ENCODE peak calls at places on chromosomes 2 and 18, in nine cellular contexts. One of them, this sample, is unnamed.
A peak's percentile ranks its signal among the peaks of the same experiment; 100 is the strongest.

GRCh38 chr18:55249572-55249971 is 290.3 kb upstream of the CCDC68 start:
- DNase-seq in dorsolateral prefrontal cortex: no peak
- DNase-seq in NCI-H446: no peak
- DNase-seq in HEK293T: no peak
- DNase-seq in activated CD4-positive, CD25-positive, alpha-beta regulatory T cell treated with anti-CD3 and anti-CD28 coated beads, Interleukin-2, amount 50 U/mL, for 72 hours: no peak
- DNase-seq in C1 segment of cervical spinal cord: no peak
- DNase-seq in WTC11: no peak
- DNase-seq in thoracic aorta: no peak
- DNase-seq in stimulated activated CD4-positive, alpha-beta T cell treated with anti-CD3 and anti-CD28 coated beads, Interleukin-12 subunit alpha, Interleukin-12 subunit beta, amount 100 ng/mL, for 48 hours: no peak
- DNase-seq in this sample: no peak

GRCh38 chr2:44983836-44984604 is 25.2 kb downstream of the SIX2 start:
- DNase-seq in dorsolateral prefrontal cortex: no peak
- DNase-seq in NCI-H446: no peak
- DNase-seq in HEK293T: no peak
- DNase-seq in activated CD4-positive, CD25-positive, alpha-beta regulatory T cell treated with anti-CD3 and anti-CD28 coated beads, Interleukin-2, amount 50 U/mL, for 72 hours: no peak
- DNase-seq in C1 segment of cervical spinal cord: no peak
- DNase-seq in WTC11: no peak
- DNase-seq in thoracic aorta: no peak
- DNase-seq in stimulated activated CD4-positive, alpha-beta T cell treated with anti-CD3 and anti-CD28 coated beads, Interleukin-12 subunit alpha, Interleukin-12 subunit beta, amount 100 ng/mL, for 48 hours: no peak
- DNase-seq in this sample: no peak

GRCh38 chr2:190999949-191000665 is 13.9 kb downstream of the STAT1 start:
- DNase-seq in dorsolateral prefrontal cortex: no peak
- DNase-seq in NCI-H446: no peak
- DNase-seq in HEK293T: no peak
- DNase-seq in activated CD4-positive, CD25-positive, alpha-beta regulatory T cell treated with anti-CD3 and anti-CD28 coated beads, Interleukin-2, amount 50 U/mL, for 72 hours: no peak
- DNase-seq in C1 segment of cervical spinal cord: no peak
- DNase-seq in WTC11: no peak
- DNase-seq in thoracic aorta: no peak
- DNase-seq in stimulated activated CD4-positive, alpha-beta T cell treated with anti-CD3 and anti-CD28 coated beads, Interleukin-12 subunit alpha, Interleukin-12 subunit beta, amount 100 ng/mL, for 48 hours: no peak
- DNase-seq in this sample: no peak

GRCh38 chr2:3280197-3280596 is 97.4 kb downstream of the EIPR1 start:
- DNase-seq in dorsolateral prefrontal cortex: no peak
- DNase-seq in NCI-H446: no peak
- DNase-seq in HEK293T: no peak
- DNase-seq in activated CD4-positive, CD25-positive, alpha-beta regulatory T cell treated with anti-CD3 and anti-CD28 coated beads, Interleukin-2, amount 50 U/mL, for 72 hours: no peak
- DNase-seq in C1 segment of cervical spinal cord: no peak
- DNase-seq in WTC11: no peak
- DNase-seq in thoracic aorta: no peak
- DNase-seq in stimulated activated CD4-positive, alpha-beta T cell treated with anti-CD3 and anti-CD28 coated beads, Interleukin-12 subunit alpha, Interleukin-12 subunit beta, amount 100 ng/mL, for 48 hours: no peak
- DNase-seq in this sample: no peak

GRCh38 chr2:14843507-14844204 is 211.1 kb downstream of the LRATD1 start:
- DNase-seq in dorsolateral prefrontal cortex: no peak
- DNase-seq in NCI-H446: no peak
- DNase-seq in HEK293T: no peak
- DNase-seq in activated CD4-positive, CD25-positive, alpha-beta regulatory T cell treated with anti-CD3 and anti-CD28 coated beads, Interleukin-2, amount 50 U/mL, for 72 hours: no peak
- DNase-seq in C1 segment of cervical spinal cord: no peak
- DNase-seq in WTC11: no peak
- DNase-seq in thoracic aorta: no peak
- DNase-seq in stimulated activated CD4-positive, alpha-beta T cell treated with anti-CD3 and anti-CD28 coated beads, Interleukin-12 subunit alpha, Interleukin-12 subunit beta, amount 100 ng/mL, for 48 hours: no peak
- DNase-seq in this sample: no peak

GRCh38 chr2:175233135-175233719 is 51.7 kb upstream of the ATP5MC3 start:
- DNase-seq in dorsolateral prefrontal cortex: no peak
- DNase-seq in NCI-H446: no peak
- DNase-seq in HEK293T: no peak
- DNase-seq in activated CD4-positive, CD25-positive, alpha-beta regulatory T cell treated with anti-CD3 and anti-CD28 coated beads, Interleukin-2, amount 50 U/mL, for 72 hours: no peak
- DNase-seq in C1 segment of cervical spinal cord: no peak
- DNase-seq in WTC11: no peak
- DNase-seq in thoracic aorta: no peak
- DNase-seq in stimulated activated CD4-positive, alpha-beta T cell treated with anti-CD3 and anti-CD28 coated beads, Interleukin-12 subunit alpha, Interleukin-12 subunit beta, amount 100 ng/mL, for 48 hours: no peak
- DNase-seq in this sample: no peak

GRCh38 chr18:13377496-13377895 is 158.9 kb downstream of the LDLRAD4 start:
- DNase-seq in dorsolateral prefrontal cortex: no peak
- DNase-seq in NCI-H446: no peak
- DNase-seq in HEK293T: no peak
- DNase-seq in activated CD4-positive, CD25-positive, alpha-beta regulatory T cell treated with anti-CD3 and anti-CD28 coated beads, Interleukin-2, amount 50 U/mL, for 72 hours: peak; percentile 56
- DNase-seq in C1 segment of cervical spinal cord: no peak
- DNase-seq in WTC11: no peak
- DNase-seq in thoracic aorta: no peak
- DNase-seq in stimulated activated CD4-positive, alpha-beta T cell treated with anti-CD3 and anti-CD28 coated beads, Interleukin-12 subunit alpha, Interleukin-12 subunit beta, amount 100 ng/mL, for 48 hours: peak; percentile 40
- DNase-seq in this sample: no peak

GRCh38 chr2:239227111-239227581 is 173.7 kb downstream of the HDAC4 start:
- DNase-seq in dorsolateral prefrontal cortex: no peak
- DNase-seq in NCI-H446: no peak
- DNase-seq in HEK293T: no peak
- DNase-seq in activated CD4-positive, CD25-positive, alpha-beta regulatory T cell treated with anti-CD3 and anti-CD28 coated beads, Interleukin-2, amount 50 U/mL, for 72 hours: no peak
- DNase-seq in C1 segment of cervical spinal cord: no peak
- DNase-seq in WTC11: no peak
- DNase-seq in thoracic aorta: no peak
- DNase-seq in stimulated activated CD4-positive, alpha-beta T cell treated with anti-CD3 and anti-CD28 coated beads, Interleukin-12 subunit alpha, Interleukin-12 subunit beta, amount 100 ng/mL, for 48 hours: no peak
- DNase-seq in this sample: no peak

GRCh38 chr2:241609859-241610793 is 26.8 kb downstream of the THAP4 start:
- DNase-seq in dorsolateral prefrontal cortex: peak; percentile 65
- DNase-seq in NCI-H446: no peak
- DNase-seq in HEK293T: peak; percentile 85
- DNase-seq in activated CD4-positive, CD25-positive, alpha-beta regulatory T cell treated with anti-CD3 and anti-CD28 coated beads, Interleukin-2, amount 50 U/mL, for 72 hours: peak; percentile 82
- DNase-seq in C1 segment of cervical spinal cord: peak; percentile 32
- DNase-seq in WTC11: peak; percentile 97
- DNase-seq in thoracic aorta: peak; percentile 46
- DNase-seq in stimulated activated CD4-positive, alpha-beta T cell treated with anti-CD3 and anti-CD28 coated beads, Interleukin-12 subunit alpha, Interleukin-12 subunit beta, amount 100 ng/mL, for 48 hours: peak; percentile 82
- DNase-seq in this sample: no peak

GRCh38 chr2:166088634-166089033 is 39.2 kb downstream of the SCN1A start:
- DNase-seq in dorsolateral prefrontal cortex: no peak
- DNase-seq in NCI-H446: no peak
- DNase-seq in HEK293T: no peak
- DNase-seq in activated CD4-positive, CD25-positive, alpha-beta regulatory T cell treated with anti-CD3 and anti-CD28 coated beads, Interleukin-2, amount 50 U/mL, for 72 hours: no peak
- DNase-seq in C1 segment of cervical spinal cord: no peak
- DNase-seq in WTC11: no peak
- DNase-seq in thoracic aorta: no peak
- DNase-seq in stimulated activated CD4-positive, alpha-beta T cell treated with anti-CD3 and anti-CD28 coated beads, Interleukin-12 subunit alpha, Interleukin-12 subunit beta, amount 100 ng/mL, for 48 hours: no peak
- DNase-seq in this sample: no peak

GRCh38 chr2:145230546-145230945 is 710.6 kb upstream of the ZEB2 start:
- DNase-seq in dorsolateral prefrontal cortex: no peak
- DNase-seq in NCI-H446: no peak
- DNase-seq in HEK293T: no peak
- DNase-seq in activated CD4-positive, CD25-positive, alpha-beta regulatory T cell treated with anti-CD3 and anti-CD28 coated beads, Interleukin-2, amount 50 U/mL, for 72 hours: no peak
- DNase-seq in C1 segment of cervical spinal cord: no peak
- DNase-seq in WTC11: no peak
- DNase-seq in thoracic aorta: no peak
- DNase-seq in stimulated activated CD4-positive, alpha-beta T cell treated with anti-CD3 and anti-CD28 coated beads, Interleukin-12 subunit alpha, Interleukin-12 subunit beta, amount 100 ng/mL, for 48 hours: no peak
- DNase-seq in this sample: no peak

GRCh38 chr2:171723724-171724683 is 36.7 kb downstream of the DYNC1I2 start:
- DNase-seq in dorsolateral prefrontal cortex: peak; percentile 36
- DNase-seq in NCI-H446: peak; percentile 65
- DNase-seq in HEK293T: peak; percentile 16
- DNase-seq in activated CD4-positive, CD25-positive, alpha-beta regulatory T cell treated with anti-CD3 and anti-CD28 coated beads, Interleukin-2, amount 50 U/mL, for 72 hours: no peak
- DNase-seq in C1 segment of cervical spinal cord: no peak
- DNase-seq in WTC11: peak; percentile 28
- DNase-seq in thoracic aorta: no peak
- DNase-seq in stimulated activated CD4-positive, alpha-beta T cell treated with anti-CD3 and anti-CD28 coated beads, Interleukin-12 subunit alpha, Interleukin-12 subunit beta, amount 100 ng/mL, for 48 hours: no peak
- DNase-seq in this sample: peak; percentile 12